ENCODE peak calls at places on chromosomes 6 and 20, in eight cellular contexts. C is GM23338, L is neural progenitor cell, A is MM.1S, G is GM23248, Z is SK-N-SH, V is HCT116, F is PC-3. H is an unnamed sample.

GRCh38 chr6:161367472-161367871 is 93.6 kb upstream of the AGPAT4 start:
- DNase-seq in C (no peak), L (no peak), A (no peak), G (no peak), Z (no peak), V (no peak), F (no peak), H (peak)

GRCh38 chr6:106974337-106974998 is at the start of gene CD24:
- DNase-seq in C (peak), L (peak), A (no peak), G (no peak), Z (peak), V (no peak), F (peak), H (peak)

GRCh38 chr20:50256577-50256976 is 65.9 kb downstream of the CEBPB start:
- DNase-seq in C (no peak), L (no peak), A (no peak), G (no peak), Z (no peak), V (no peak), F (no peak), H (no peak)

GRCh38 chr6:158711264-158711663 is 61.4 kb downstream of the SYTL3 start:
- DNase-seq in C (no peak), L (no peak), A (no peak), G (no peak), Z (no peak), V (no peak), F (no peak), H (peak)

GRCh38 chr6:27161946-27162603 is 85.4 kb upstream of the PRSS16 start:
- DNase-seq in C (peak), L (peak), A (peak), G (peak), Z (peak), V (peak), F (peak), H (peak)

GRCh38 chr6:20943036-20943627 is 408.9 kb downstream of the CDKAL1 start:
- DNase-seq in C (no peak), L (no peak), A (no peak), G (no peak), Z (no peak), V (no peak), F (no peak), H (no peak)

GRCh38 chr6:66103954-66104353 is 396.9 kb upstream of the EYS start:
- DNase-seq in C (no peak), L (no peak), A (no peak), G (no peak), Z (no peak), V (no peak), F (no peak), H (no peak)

GRCh38 chr6:123529058-123529457 is 107.7 kb downstream of the TRDN start:
- DNase-seq in C (no peak), L (no peak), A (no peak), G (no peak), Z (no peak), V (no peak), F (no peak), H (no peak)

GRCh38 chr6:134967711-134968110 is 17.8 kb upstream of the ALDH8A1 start:
- DNase-seq in C (no peak), L (no peak), A (no peak), G (no peak), Z (no peak), V (no peak), F (no peak), H (no peak)

GRCh38 chr6:83055366-83055964 is 10.2 kb downstream of the UBE3D start:
- DNase-seq in C (peak), L (peak), A (peak), G (peak), Z (peak), V (peak), F (peak), H (peak)

GRCh38 chr20:33673411-33674293 is 576 bp downstream of the NECAB3 start:
- DNase-seq in C (no peak), L (no peak), A (peak), G (peak), Z (peak), V (no peak), F (peak), H (no peak)

GRCh38 chr6:69162811-69163210 is 527.7 kb downstream of the ADGRB3 start:
- DNase-seq in C (no peak), L (peak), A (no peak), G (no peak), Z (no peak), V (no peak), F (no peak), H (no peak)

GRCh38 chr20:49712918-49713778 is 530 bp downstream of the B4GALT5 start:
- DNase-seq in C (peak), L (peak), A (peak), G (no peak), Z (peak), V (no peak), F (no peak), H (peak)

GRCh38 chr6:54173084-54173483 is 61.8 kb downstream of the MLIP start:
- DNase-seq in C (no peak), L (no peak), A (no peak), G (no peak), Z (no peak), V (no peak), F (peak), H (no peak)

GRCh38 chr20:38685853-38686473 is 38.3 kb upstream of the SLC32A1 start:
- DNase-seq in C (peak), L (peak), A (peak), G (peak), Z (no peak), V (no peak), F (peak), H (peak)

GRCh38 chr20:4925842-4926530 is 75.3 kb downstream of the SLC23A2 start:
- DNase-seq in C (no peak), L (no peak), A (no peak), G (peak), Z (no peak), V (no peak), F (peak), H (no peak)

GRCh38 chr6:159279790-159280277 is 110.6 kb downstream of the FNDC1 start:
- DNase-seq in C (peak), L (no peak), A (no peak), G (no peak), Z (peak), V (peak), F (no peak), H (no peak)

GRCh38 chr20:19777311-19777710 is 19.3 kb downstream of the RIN2 start:
- DNase-seq in C (no peak), L (no peak), A (no peak), G (no peak), Z (no peak), V (no peak), F (no peak), H (no peak)

GRCh38 chr6:166573456-166574216 is 12.8 kb downstream of the RAMACL start:
- DNase-seq in C (no peak), L (peak), A (no peak), G (no peak), Z (no peak), V (no peak), F (no peak), H (no peak)

GRCh38 chr6:98880486-98880885 is 46.1 kb downstream of the POU3F2 start:
- DNase-seq in C (no peak), L (no peak), A (peak), G (no peak), Z (no peak), V (no peak), F (no peak), H (no peak)

GRCh38 chr6:6851059-6851658 is 256.6 kb upstream of the RREB1 start:
- DNase-seq in C (no peak), L (no peak), A (no peak), G (peak), Z (no peak), V (peak), F (peak), H (peak)

GRCh38 chr6:116113386-116113785 is 12.5 kb downstream of the COL10A1 start:
- DNase-seq in C (no peak), L (no peak), A (no peak), G (no peak), Z (no peak), V (no peak), F (no peak), H (no peak)

GRCh38 chr6:130882370-130882769 is 55.2 kb downstream of the SMLR1 start:
- DNase-seq in C (no peak), L (no peak), A (no peak), G (no peak), Z (no peak), V (no peak), F (no peak), H (no peak)

GRCh38 chr6:131216277-131216676 is 81.0 kb downstream of the AKAP7 start:
- DNase-seq in C (no peak), L (no peak), A (no peak), G (no peak), Z (no peak), V (no peak), F (no peak), H (no peak)

GRCh38 chr6:1509241-1509640 is 100.5 kb upstream of the FOXC1 start:
- DNase-seq in C (no peak), L (no peak), A (no peak), G (peak), Z (no peak), V (no peak), F (no peak), H (no peak)

GRCh38 chr6:52356017-52356416 is 5.9 kb upstream of the PAQR8 start:
- DNase-seq in C (no peak), L (no peak), A (no peak), G (no peak), Z (no peak), V (no peak), F (no peak), H (no peak)

GRCh38 chr6:70563540-70563939 is 3.2 kb upstream of the SDHAF4 start:
- DNase-seq in C (peak), L (no peak), A (no peak), G (peak), Z (no peak), V (no peak), F (no peak), H (no peak)

GRCh38 chr6:83062225-83062624 is 3.4 kb downstream of the UBE3D start:
- DNase-seq in C (peak), L (peak), A (no peak), G (peak), Z (no peak), V (no peak), F (no peak), H (no peak)

GRCh38 chr20:41136336-41136694 is 1.0 kb upstream of the PLCG1 start:
- DNase-seq in C (peak), L (no peak), A (no peak), G (no peak), Z (peak), V (no peak), F (no peak), H (no peak)

GRCh38 chr6:153537422-153537821 is 406.3 kb upstream of the RGS17 start:
- DNase-seq in C (no peak), L (no peak), A (no peak), G (peak), Z (no peak), V (no peak), F (no peak), H (no peak)

GRCh38 chr6:43943781-43944250 is 173.8 kb downstream of the VEGFA start:
- DNase-seq in C (no peak), L (no peak), A (no peak), G (no peak), Z (no peak), V (no peak), F (peak), H (no peak)

GRCh38 chr6:152595507-152595906 is 41.7 kb downstream of the SYNE1 start:
- DNase-seq in C (peak), L (peak), A (no peak), G (peak), Z (no peak), V (no peak), F (peak), H (peak)

GRCh38 chr6:5080574-5080973 is 4.6 kb upstream of the PPP1R3G start:
- DNase-seq in C (no peak), L (no peak), A (no peak), G (no peak), Z (no peak), V (no peak), F (no peak), H (no peak)

GRCh38 chr20:57133926-57134650 is 132.4 kb downstream of the BMP7 start:
- DNase-seq in C (no peak), L (no peak), A (no peak), G (peak), Z (no peak), V (no peak), F (no peak), H (no peak)

GRCh38 chr6:73074175-73074574 is 151.1 kb downstream of the KHDC1L start:
- DNase-seq in C (no peak), L (no peak), A (no peak), G (peak), Z (no peak), V (no peak), F (peak), H (no peak)

GRCh38 chr6:154457046-154457713 is 53.3 kb downstream of the CNKSR3 start:
- DNase-seq in C (no peak), L (no peak), A (no peak), G (no peak), Z (no peak), V (no peak), F (no peak), H (no peak)

GRCh38 chr6:14601490-14601889 is 483.9 kb downstream of the CD83 start:
- DNase-seq in C (no peak), L (no peak), A (no peak), G (no peak), Z (peak), V (no peak), F (no peak), H (peak)

GRCh38 chr6:21587925-21588811 is 5.4 kb upstream of the SOX4 start:
- DNase-seq in C (peak), L (peak), A (peak), G (peak), Z (peak), V (peak), F (peak), H (peak)

GRCh38 chr6:79369026-79369425 is 134.5 kb upstream of the HMGN3 start:
- DNase-seq in C (no peak), L (no peak), A (no peak), G (no peak), Z (no peak), V (no peak), F (no peak), H (no peak)

GRCh38 chr6:32128751-32129296 is 778 bp upstream of the ATF6B start:
- DNase-seq in C (no peak), L (no peak), A (no peak), G (no peak), Z (no peak), V (no peak), F (no peak), H (no peak)
- H3K4me3 ChIP-seq in C (peak), L (peak), A (peak), G (peak), Z (peak), V (peak), F (peak), H (peak)

DNA sequence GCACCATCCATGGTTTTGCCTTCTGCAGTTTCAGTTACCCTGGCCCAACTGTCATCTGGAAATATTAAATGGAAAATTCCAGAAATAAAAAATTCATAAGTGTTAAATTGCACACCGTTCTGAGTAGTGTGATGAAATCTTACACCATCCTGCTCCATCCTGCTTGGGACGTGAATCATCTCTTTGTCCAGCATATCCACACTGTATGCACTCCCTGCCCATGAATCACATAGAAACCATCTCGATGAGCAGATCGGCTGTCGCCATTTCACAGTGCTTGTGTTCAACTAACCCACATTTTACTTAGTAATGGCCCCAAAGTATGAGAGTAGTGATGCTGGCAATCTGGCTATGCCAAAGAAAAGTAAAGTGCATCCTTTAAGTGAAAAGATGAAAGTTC is 105.9 kb upstream of the ID4 start:
- DNase-seq in C (no peak), L (no peak), A (no peak), G (peak), Z (no peak), V (peak), F (peak), H (no peak)
- H2AFZ ChIP-seq in C (no peak), L (no peak), A (no peak), G (peak), Z (peak), V (no peak), F (peak), H (no peak)

GRCh38 chr6:89434954-89435353 is 2.0 kb downstream of the ANKRD6 start:
- DNase-seq in C (no peak), L (no peak), A (no peak), G (no peak), Z (no peak), V (no peak), F (no peak), H (no peak)
- TF ChIP-seq EZH2phosphoT487 in C (no peak), L (no peak), A (no peak), G (no peak), Z (no peak), V (no peak), F (no peak), H (no peak)

DNA sequence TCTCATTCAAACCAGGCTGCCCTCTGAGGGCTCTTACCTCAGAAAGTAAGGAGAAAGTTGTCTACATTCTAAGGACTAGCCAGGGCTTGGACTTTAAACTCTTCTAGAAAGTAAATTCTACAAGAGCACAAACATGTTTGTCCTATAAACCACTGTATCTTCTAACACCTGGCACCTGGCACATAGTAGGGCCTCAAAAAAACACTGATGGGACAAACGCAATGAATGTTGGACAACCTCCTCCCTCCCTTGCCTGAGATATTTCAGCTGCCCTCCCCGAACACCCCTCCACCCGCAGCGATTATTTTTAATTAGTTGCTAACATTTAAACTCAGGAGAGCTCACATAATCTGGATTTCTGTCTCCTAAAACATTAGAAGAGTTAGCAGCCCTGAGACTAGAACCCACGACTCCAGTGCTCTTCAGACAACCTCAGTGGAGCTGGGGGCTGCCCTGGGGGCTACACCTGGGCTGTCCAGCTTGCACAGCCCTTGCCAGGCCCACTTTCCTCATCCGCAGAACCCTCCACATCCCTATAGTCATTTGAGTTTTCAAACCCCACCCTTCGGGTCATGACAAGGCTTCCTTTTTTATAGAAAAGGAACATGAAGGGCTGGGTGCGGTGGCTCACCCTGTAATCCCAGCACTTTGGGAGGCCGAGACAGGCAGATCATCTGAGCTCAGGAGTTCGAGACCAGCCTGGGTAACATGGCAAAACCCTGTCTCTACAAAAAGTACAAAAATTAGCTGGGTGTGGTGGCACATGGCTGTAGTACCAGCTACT is 4.9 kb downstream of the HCK start:
- DNase-seq in C (no peak), L (no peak), A (no peak), G (no peak), Z (no peak), V (no peak), F (no peak), H (no peak)
- H3K4me3 ChIP-seq in C (no peak), L (no peak), A (no peak), G (no peak), Z (no peak), V (no peak), F (no peak), H (no peak)

GRCh38 chr20:53497246-53497645 is 96.4 kb downstream of the ZNF217 start:
- DNase-seq in C (no peak), L (no peak), A (no peak), G (no peak), Z (no peak), V (no peak), F (no peak), H (no peak)

GRCh38 chr20:53500651-53501050 is 93.0 kb downstream of the ZNF217 start:
- DNase-seq in C (no peak), L (no peak), A (no peak), G (no peak), Z (no peak), V (no peak), F (no peak), H (no peak)

GRCh38 chr20:53503517-53503919 is 90.1 kb downstream of the ZNF217 start:
- DNase-seq in C (no peak), L (no peak), A (no peak), G (no peak), Z (no peak), V (no peak), F (no peak), H (no peak)

GRCh38 chr20:53502820-53503219 is 90.8 kb downstream of the ZNF217 start:
- DNase-seq in C (no peak), L (no peak), A (no peak), G (no peak), Z (no peak), V (no peak), F (no peak), H (no peak)
- H2AFZ ChIP-seq in C (peak), L (no peak), A (no peak), G (no peak), Z (no peak), V (no peak), F (no peak), H (no peak)